ENCODE peak calls at places on chromosomes 11 and 22, in four cellular contexts. One of them, this sample, is unnamed.
A peak's percentile ranks its signal among the peaks of the same experiment; 100 is the strongest.

GRCh38 chr22:50678218-50678650 is 5.6 kb downstream of the SHANK3 start:
- DNase-seq in mesendoderm: no peak
- DNase-seq in mammary epithelial cell: no peak
- DNase-seq in IMR-90: no peak
- DNase-seq in this sample: no peak

GRCh38 chr22:50201191-50202129 is 649 bp downstream of the SELENOO start:
- DNase-seq in mesendoderm: no peak
- DNase-seq in mammary epithelial cell: no peak
- DNase-seq in IMR-90: no peak
- DNase-seq in this sample: peak; percentile 45

GRCh38 chr22:45096256-45096907 is 67.3 kb upstream of the NUP50 start:
- DNase-seq in mesendoderm: peak; percentile 84
- DNase-seq in mammary epithelial cell: peak; percentile 54
- DNase-seq in IMR-90: peak; percentile 58
- DNase-seq in this sample: peak; percentile 65

GRCh38 chr11:120893431-120894206 is 130.3 kb upstream of the TBCEL start:
- DNase-seq in mesendoderm: no peak
- DNase-seq in mammary epithelial cell: no peak
- DNase-seq in IMR-90: no peak
- DNase-seq in this sample: no peak

GRCh38 chr22:46046299-46046685 is 69.3 kb upstream of the WNT7B start:
- DNase-seq in mesendoderm: no peak
- DNase-seq in mammary epithelial cell: no peak
- DNase-seq in IMR-90: no peak
- DNase-seq in this sample: no peak

GRCh38 chr11:126159719-126160344 is 51.6 kb downstream of the RPUSD4 start:
- DNase-seq in mesendoderm: peak; percentile 88
- DNase-seq in mammary epithelial cell: no peak
- DNase-seq in IMR-90: no peak
- DNase-seq in this sample: no peak

GRCh38 chr11:69721745-69722144 is 17.9 kb upstream of the FGF19 start:
- DNase-seq in mesendoderm: no peak
- DNase-seq in mammary epithelial cell: no peak
- DNase-seq in IMR-90: no peak
- DNase-seq in this sample: no peak

GRCh38 chr11:15819679-15820286 is 536.6 kb downstream of the SOX6 start:
- DNase-seq in mesendoderm: peak; percentile 68
- DNase-seq in mammary epithelial cell: peak; percentile 64
- DNase-seq in IMR-90: peak; percentile 19
- DNase-seq in this sample: peak; percentile 86

GRCh38 chr22:27105142-27106025 is 448.0 kb downstream of the MIAT start:
- DNase-seq in mesendoderm: no peak
- DNase-seq in mammary epithelial cell: no peak
- DNase-seq in IMR-90: peak; percentile 86
- DNase-seq in this sample: peak; percentile 38

GRCh38 chr11:45414082-45414481 is 127.9 kb upstream of the SYT13 start:
- DNase-seq in mesendoderm: no peak
- DNase-seq in mammary epithelial cell: no peak
- DNase-seq in IMR-90: no peak
- DNase-seq in this sample: no peak

GRCh38 chr11:58927393-58928081 is 11.8 kb upstream of the GLYATL1 start:
- DNase-seq in mesendoderm: peak; percentile 97
- DNase-seq in mammary epithelial cell: no peak
- DNase-seq in IMR-90: peak; percentile 29
- DNase-seq in this sample: peak; percentile 75

GRCh38 chr11:15127341-15127740 is 12.6 kb downstream of the INSC start:
- DNase-seq in mesendoderm: no peak
- DNase-seq in mammary epithelial cell: peak; percentile 71
- DNase-seq in IMR-90: peak; percentile 81
- DNase-seq in this sample: no peak

GRCh38 chr11:86116386-86116726 is 47.5 kb upstream of the PICALM start:
- DNase-seq in mesendoderm: no peak
- DNase-seq in mammary epithelial cell: peak; percentile 94
- DNase-seq in IMR-90: peak; percentile 98
- DNase-seq in this sample: no peak

GRCh38 chr22:32701021-32701420 is 100.5 kb upstream of the TIMP3 start:
- DNase-seq in mesendoderm: no peak
- DNase-seq in mammary epithelial cell: peak; percentile 56
- DNase-seq in IMR-90: peak; percentile 37
- DNase-seq in this sample: no peak

GRCh38 chr22:45428391-45429385 is 15.2 kb downstream of the RIBC2 start:
- DNase-seq in mesendoderm: no peak
- DNase-seq in mammary epithelial cell: no peak
- DNase-seq in IMR-90: no peak
- DNase-seq in this sample: no peak

GRCh38 chr11:91859666-91860065 is 365.0 kb upstream of the FAT3 start:
- DNase-seq in mesendoderm: no peak
- DNase-seq in mammary epithelial cell: peak; percentile 21
- DNase-seq in IMR-90: no peak
- DNase-seq in this sample: no peak

GRCh38 chr11:108221401-108221800 is 1.0 kb downstream of the NPAT start:
- DNase-seq in mesendoderm: no peak
- DNase-seq in mammary epithelial cell: peak; percentile 14
- DNase-seq in IMR-90: peak; percentile 45
- DNase-seq in this sample: no peak

GRCh38 chr22:21726650-21727049 is 8.9 kb downstream of the YPEL1 start:
- DNase-seq in mesendoderm: peak; percentile 90
- DNase-seq in mammary epithelial cell: no peak
- DNase-seq in IMR-90: no peak
- DNase-seq in this sample: no peak

GRCh38 chr22:27137809-27138400 is 480.5 kb downstream of the MIAT start:
- DNase-seq in mesendoderm: no peak
- DNase-seq in mammary epithelial cell: no peak
- DNase-seq in IMR-90: no peak
- DNase-seq in this sample: no peak

GRCh38 chr11:68099474-68100405 is 21.4 kb downstream of the CHKA start:
- DNase-seq in mesendoderm: peak; percentile 70
- DNase-seq in mammary epithelial cell: no peak
- DNase-seq in IMR-90: no peak
- DNase-seq in this sample: peak; percentile 63

GRCh38 chr11:121687961-121688566 is 235.3 kb upstream of the SORL1-AS1 start:
- DNase-seq in mesendoderm: peak; percentile 78
- DNase-seq in mammary epithelial cell: no peak
- DNase-seq in IMR-90: peak; percentile 70
- DNase-seq in this sample: no peak

GRCh38 chr22:37401401-37401859 is 25.8 kb downstream of the ELFN2 start:
- DNase-seq in mesendoderm: no peak
- DNase-seq in mammary epithelial cell: no peak
- DNase-seq in IMR-90: peak; percentile 23
- DNase-seq in this sample: peak; percentile 24

GRCh38 chr22:28952857-28953256 is 69.5 kb downstream of the ZNRF3 start:
- DNase-seq in mesendoderm: no peak
- DNase-seq in mammary epithelial cell: no peak
- DNase-seq in IMR-90: peak; percentile 80
- DNase-seq in this sample: no peak
- H3K27me3 ChIP-seq in mesendoderm: no peaks in the 10 kb centered on the region
- H3K27me3 ChIP-seq in mammary epithelial cell: no peaks in the 10 kb centered on the region
- H3K27me3 ChIP-seq in IMR-90: no peaks in the 10 kb centered on the region
- H3K27me3 ChIP-seq in this sample: no peaks in the 10 kb centered on the region

GRCh38 chr22:48204296-48204695 is 1441.8 kb downstream of the TBC1D22A start:
- DNase-seq in mesendoderm: no peak
- DNase-seq in mammary epithelial cell: no peak
- DNase-seq in IMR-90: no peak
- DNase-seq in this sample: peak; percentile 11

GRCh38 chr22:48210812-48211211 is 1448.4 kb downstream of the TBC1D22A start:
- DNase-seq in mesendoderm: no peak
- DNase-seq in mammary epithelial cell: no peak
- DNase-seq in IMR-90: no peak
- DNase-seq in this sample: no peak

GRCh38 chr22:48208894-48209293 is 1446.4 kb downstream of the TBC1D22A start:
- DNase-seq in mesendoderm: no peak
- DNase-seq in mammary epithelial cell: no peak
- DNase-seq in IMR-90: no peak
- DNase-seq in this sample: no peak

GRCh38 chr22:48209473-48210271 is 1447.2 kb downstream of the TBC1D22A start:
- DNase-seq in mesendoderm: no peak
- DNase-seq in mammary epithelial cell: no peak
- DNase-seq in IMR-90: no peak
- DNase-seq in this sample: no peak

GRCh38 chr22:48205790-48206189 is 1443.3 kb downstream of the TBC1D22A start:
- DNase-seq in mesendoderm: no peak
- DNase-seq in mammary epithelial cell: no peak
- DNase-seq in IMR-90: no peak
- DNase-seq in this sample: peak; percentile 9
- H3K27me3 ChIP-seq in mesendoderm: no peaks in the 10 kb centered on the region
- H3K27me3 ChIP-seq in mammary epithelial cell: no peaks in the 10 kb centered on the region
- H3K27me3 ChIP-seq in IMR-90: no peaks in the 10 kb centered on the region
- H3K27me3 ChIP-seq in this sample: no peaks in the 10 kb centered on the region

GRCh38 chr22:43376765-43377485 is 33.8 kb upstream of the SCUBE1 start:
- DNase-seq in mesendoderm: peak; percentile 65
- DNase-seq in mammary epithelial cell: no peak
- DNase-seq in IMR-90: no peak
- DNase-seq in this sample: no peak
- H3K27me3 ChIP-seq in mesendoderm: no peaks in the 10 kb centered on the region
- H3K27me3 ChIP-seq in mammary epithelial cell: peaks cover 5% of the 10 kb centered on the region
- H3K27me3 ChIP-seq in IMR-90: peaks cover 14% of the 10 kb centered on the region
- H3K27me3 ChIP-seq in this sample: no peaks in the 10 kb centered on the region

DNA sequence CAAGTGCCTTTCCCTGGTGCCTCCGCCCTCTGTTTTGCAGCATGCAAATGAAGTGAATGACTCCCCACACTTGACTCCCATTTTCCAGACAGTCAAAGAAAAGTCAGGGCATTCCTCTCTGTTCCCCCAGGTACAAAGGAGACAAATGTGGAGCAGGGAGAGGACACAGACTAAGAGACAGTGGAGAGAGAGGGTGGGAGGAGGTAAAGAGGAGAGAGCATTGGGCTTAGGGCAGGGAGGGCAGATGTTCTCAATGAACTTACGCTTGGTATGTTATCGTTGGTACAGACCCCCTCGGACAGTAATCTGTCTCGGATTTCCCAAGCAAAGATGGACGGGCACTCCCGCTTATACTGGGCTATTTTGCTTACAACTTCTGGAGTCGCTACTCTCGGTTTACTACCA is 9.8 kb downstream of the PAX6 start:
- DNase-seq in mesendoderm: peak; percentile 16
- DNase-seq in mammary epithelial cell: no peak
- DNase-seq in IMR-90: no peak
- DNase-seq in this sample: no peak
- H3K27me3 ChIP-seq in mesendoderm: peaks cover 86% of the 10 kb centered on the region
- H3K27me3 ChIP-seq in mammary epithelial cell: peaks cover 90% of the 10 kb centered on the region
- H3K27me3 ChIP-seq in IMR-90: peaks cover 94% of the 10 kb centered on the region
- H3K27me3 ChIP-seq in this sample: peaks cover 93% of the 10 kb centered on the region

GRCh38 chr11:13954591-13954990 is 7.9 kb upstream of the SPON1 start:
- DNase-seq in mesendoderm: no peak
- DNase-seq in mammary epithelial cell: no peak
- DNase-seq in IMR-90: no peak
- DNase-seq in this sample: no peak
- H3K27me3 ChIP-seq in mesendoderm: no peaks in the 10 kb centered on the region
- H3K27me3 ChIP-seq in mammary epithelial cell: peaks cover 2% of the 10 kb centered on the region
- H3K27me3 ChIP-seq in IMR-90: peaks cover 42% of the 10 kb centered on the region
- H3K27me3 ChIP-seq in this sample: no peaks in the 10 kb centered on the region

GRCh38 chr22:35835267-35835997 is 117.8 kb downstream of the APOL5 start:
- DNase-seq in mesendoderm: peak; percentile 34
- DNase-seq in mammary epithelial cell: peak; percentile 50
- DNase-seq in IMR-90: peak; percentile 72
- DNase-seq in this sample: no peak

GRCh38 chr22:35835998-35836691 is 118.5 kb downstream of the APOL5 start:
- DNase-seq in mesendoderm: peak; percentile 96
- DNase-seq in mammary epithelial cell: peak; percentile 80
- DNase-seq in IMR-90: peak; percentile 86
- DNase-seq in this sample: peak; percentile 76

GRCh38 chr22:35839811-35840739 is 122.4 kb downstream of the APOL5 start:
- DNase-seq in mesendoderm: peak; percentile 99
- DNase-seq in mammary epithelial cell: peak; percentile 98
- DNase-seq in IMR-90: peak; percentile 98
- DNase-seq in this sample: peak; percentile 90

GRCh38 chr22:35838849-35839646 is 121.4 kb downstream of the APOL5 start:
- DNase-seq in mesendoderm: peak; percentile 76
- DNase-seq in mammary epithelial cell: peak; percentile 75
- DNase-seq in IMR-90: peak; percentile 82
- DNase-seq in this sample: peak; percentile 64

DNA sequence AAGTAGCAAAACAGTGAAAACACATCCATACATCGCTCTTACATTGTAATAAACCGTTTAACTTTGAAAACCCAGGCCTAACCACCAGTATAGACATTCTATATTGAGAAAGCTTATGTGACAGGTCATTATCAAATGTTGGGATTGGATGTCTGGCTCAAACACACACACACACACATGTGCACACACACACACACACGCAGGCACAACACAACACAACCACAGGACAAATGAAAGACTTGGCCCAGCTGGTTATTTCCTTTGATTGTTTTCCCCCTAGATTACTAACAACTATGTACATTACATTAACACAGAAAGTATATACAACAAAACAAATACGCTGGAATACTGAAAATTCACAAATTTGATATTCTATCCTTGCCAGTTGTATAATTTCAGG is 119.7 kb downstream of the APOL5 start:
- DNase-seq in mesendoderm: no peak
- DNase-seq in mammary epithelial cell: peak; percentile 9
- DNase-seq in IMR-90: no peak
- DNase-seq in this sample: no peak
- H3K27me3 ChIP-seq in mesendoderm: no peaks in the 10 kb centered on the region
- H3K27me3 ChIP-seq in mammary epithelial cell: no peaks in the 10 kb centered on the region
- H3K27me3 ChIP-seq in IMR-90: no peaks in the 10 kb centered on the region
- H3K27me3 ChIP-seq in this sample: no peaks in the 10 kb centered on the region

GRCh38 chr11:17682848-17683247 is 36.5 kb upstream of the MYOD1 start:
- DNase-seq in mesendoderm: no peak
- DNase-seq in mammary epithelial cell: no peak
- DNase-seq in IMR-90: no peak
- DNase-seq in this sample: no peak

GRCh38 chr11:17683378-17684161 is 35.8 kb upstream of the MYOD1 start:
- DNase-seq in mesendoderm: peak; percentile 69
- DNase-seq in mammary epithelial cell: peak; percentile 36
- DNase-seq in IMR-90: peak; percentile 66
- DNase-seq in this sample: no peak

GRCh38 chr11:17687946-17688670 is 31.3 kb upstream of the MYOD1 start:
- DNase-seq in mesendoderm: no peak
- DNase-seq in mammary epithelial cell: no peak
- DNase-seq in IMR-90: no peak
- DNase-seq in this sample: no peak

GRCh38 chr11:17684550-17684949 is 34.8 kb upstream of the MYOD1 start:
- DNase-seq in mesendoderm: no peak
- DNase-seq in mammary epithelial cell: no peak
- DNase-seq in IMR-90: no peak
- DNase-seq in this sample: no peak

GRCh38 chr11:17686185-17686980 is 33.0 kb upstream of the MYOD1 start:
- DNase-seq in mesendoderm: peak; percentile 6
- DNase-seq in mammary epithelial cell: no peak
- DNase-seq in IMR-90: no peak
- DNase-seq in this sample: no peak
- H3K27me3 ChIP-seq in mesendoderm: no peaks in the 10 kb centered on the region
- H3K27me3 ChIP-seq in mammary epithelial cell: peaks cover 10% of the 10 kb centered on the region
- H3K27me3 ChIP-seq in IMR-90: peaks cover 5% of the 10 kb centered on the region
- H3K27me3 ChIP-seq in this sample: no peaks in the 10 kb centered on the region